ENCODE peak calls at places on chromosomes 12 and 14, in six cellular contexts. One of them, this sample, is unnamed.

GRCh38 chr14:30227871-30228270 is 300.2 kb upstream of the PRKD1 start:
- DNase-seq in GM10248: no peak
- DNase-seq in substantia nigra: no peak
- DNase-seq in stimulated activated CD4-positive, alpha-beta T cell treated with anti-CD3 and anti-CD28 coated beads, Interleukin-4, amount 100 ng/mL, for 1 hour: no peak
- DNase-seq in HFF-Myc: peak; percentile 37
- DNase-seq in GM20000: no peak
- DNase-seq in this sample: no peak

GRCh38 chr12:127149226-127149964 is 1117.6 kb upstream of the TMEM132C start:
- DNase-seq in substantia nigra: no peak
- DNase-seq in stimulated activated CD4-positive, alpha-beta T cell treated with anti-CD3 and anti-CD28 coated beads, Interleukin-4, amount 100 ng/mL, for 1 hour: no peak
- DNase-seq in GM20000: no peak
- DNase-seq in GM10248: no peak
- DNase-seq in HFF-Myc: no peak
- DNase-seq in this sample: no peak

GRCh38 chr12:110222027-110222426 is 59.0 kb upstream of the ATP2A2 start:
- DNase-seq in GM10248: no peak
- DNase-seq in stimulated activated CD4-positive, alpha-beta T cell treated with anti-CD3 and anti-CD28 coated beads, Interleukin-4, amount 100 ng/mL, for 1 hour: no peak
- DNase-seq in HFF-Myc: no peak
- DNase-seq in substantia nigra: no peak
- DNase-seq in GM20000: no peak
- DNase-seq in this sample: no peak

GRCh38 chr12:19683178-19683927 is 244.1 kb downstream of the AEBP2 start:
- DNase-seq in GM20000: no peak
- DNase-seq in substantia nigra: no peak
- DNase-seq in stimulated activated CD4-positive, alpha-beta T cell treated with anti-CD3 and anti-CD28 coated beads, Interleukin-4, amount 100 ng/mL, for 1 hour: no peak
- DNase-seq in GM10248: no peak
- DNase-seq in HFF-Myc: peak; percentile 50
- DNase-seq in this sample: no peak

GRCh38 chr12:98456583-98457573 is 58.5 kb upstream of the TMPO start:
- DNase-seq in GM10248: peak; percentile 47
- DNase-seq in stimulated activated CD4-positive, alpha-beta T cell treated with anti-CD3 and anti-CD28 coated beads, Interleukin-4, amount 100 ng/mL, for 1 hour: peak; percentile 22
- DNase-seq in HFF-Myc: no peak
- DNase-seq in substantia nigra: peak; percentile 11
- DNase-seq in GM20000: peak; percentile 47
- DNase-seq in this sample: peak; percentile 50

GRCh38 chr12:102095677-102096263 is 24.1 kb downstream of the NUP37 start:
- DNase-seq in GM10248: no peak
- DNase-seq in stimulated activated CD4-positive, alpha-beta T cell treated with anti-CD3 and anti-CD28 coated beads, Interleukin-4, amount 100 ng/mL, for 1 hour: no peak
- DNase-seq in substantia nigra: no peak
- DNase-seq in GM20000: peak; percentile 21
- DNase-seq in HFF-Myc: no peak
- DNase-seq in this sample: no peak

GRCh38 chr12:110791589-110791988 is 48.9 kb upstream of the PPP1CC start:
- DNase-seq in HFF-Myc: no peak
- DNase-seq in GM10248: no peak
- DNase-seq in substantia nigra: no peak
- DNase-seq in GM20000: no peak
- DNase-seq in stimulated activated CD4-positive, alpha-beta T cell treated with anti-CD3 and anti-CD28 coated beads, Interleukin-4, amount 100 ng/mL, for 1 hour: no peak
- DNase-seq in this sample: no peak

GRCh38 chr14:89284368-89285058 is 132.5 kb downstream of the FOXN3 start:
- DNase-seq in substantia nigra: no peak
- DNase-seq in GM10248: no peak
- DNase-seq in GM20000: no peak
- DNase-seq in stimulated activated CD4-positive, alpha-beta T cell treated with anti-CD3 and anti-CD28 coated beads, Interleukin-4, amount 100 ng/mL, for 1 hour: no peak
- DNase-seq in HFF-Myc: no peak
- DNase-seq in this sample: no peak

GRCh38 chr12:75129275-75129674 is 80.4 kb downstream of the KCNC2 start:
- DNase-seq in HFF-Myc: no peak
- DNase-seq in GM10248: no peak
- DNase-seq in substantia nigra: no peak
- DNase-seq in GM20000: no peak
- DNase-seq in stimulated activated CD4-positive, alpha-beta T cell treated with anti-CD3 and anti-CD28 coated beads, Interleukin-4, amount 100 ng/mL, for 1 hour: no peak
- DNase-seq in this sample: no peak

GRCh38 chr12:122590990-122591389 is 63.9 kb downstream of the KNTC1 start:
- DNase-seq in substantia nigra: no peak
- DNase-seq in GM10248: no peak
- DNase-seq in GM20000: no peak
- DNase-seq in HFF-Myc: no peak
- DNase-seq in stimulated activated CD4-positive, alpha-beta T cell treated with anti-CD3 and anti-CD28 coated beads, Interleukin-4, amount 100 ng/mL, for 1 hour: no peak
- DNase-seq in this sample: no peak

GRCh38 chr14:60655898-60656754 is 6.8 kb upstream of the SIX1 start:
- DNase-seq in GM10248: no peak
- DNase-seq in HFF-Myc: no peak
- DNase-seq in substantia nigra: no peak
- DNase-seq in GM20000: peak; percentile 31
- DNase-seq in stimulated activated CD4-positive, alpha-beta T cell treated with anti-CD3 and anti-CD28 coated beads, Interleukin-4, amount 100 ng/mL, for 1 hour: no peak
- DNase-seq in this sample: no peak

GRCh38 chr14:22556021-22556989 is 32.7 kb downstream of the DAD1 start:
- DNase-seq in GM20000: peak; percentile 89
- DNase-seq in substantia nigra: no peak
- DNase-seq in HFF-Myc: no peak
- DNase-seq in GM10248: peak; percentile 88
- DNase-seq in stimulated activated CD4-positive, alpha-beta T cell treated with anti-CD3 and anti-CD28 coated beads, Interleukin-4, amount 100 ng/mL, for 1 hour: peak; percentile 90
- DNase-seq in this sample: peak; percentile 97

GRCh38 chr14:90344920-90345557 is 13.3 kb upstream of the NRDE2 start:
- DNase-seq in HFF-Myc: no peak
- DNase-seq in stimulated activated CD4-positive, alpha-beta T cell treated with anti-CD3 and anti-CD28 coated beads, Interleukin-4, amount 100 ng/mL, for 1 hour: no peak
- DNase-seq in substantia nigra: no peak
- DNase-seq in GM10248: no peak
- DNase-seq in GM20000: no peak
- DNase-seq in this sample: no peak

GRCh38 chr12:8692573-8692972 is 5.2 kb upstream of the RIMKLB start:
- DNase-seq in substantia nigra: peak; percentile 28
- DNase-seq in GM10248: no peak
- DNase-seq in HFF-Myc: no peak
- DNase-seq in stimulated activated CD4-positive, alpha-beta T cell treated with anti-CD3 and anti-CD28 coated beads, Interleukin-4, amount 100 ng/mL, for 1 hour: no peak
- DNase-seq in GM20000: peak; percentile 50
- DNase-seq in this sample: no peak

GRCh38 chr12:85076688-85077430 is 40.7 kb downstream of the LRRIQ1 start:
- DNase-seq in substantia nigra: no peak
- DNase-seq in GM20000: peak; percentile 25
- DNase-seq in HFF-Myc: peak; percentile 52
- DNase-seq in stimulated activated CD4-positive, alpha-beta T cell treated with anti-CD3 and anti-CD28 coated beads, Interleukin-4, amount 100 ng/mL, for 1 hour: no peak
- DNase-seq in GM10248: peak; percentile 12
- DNase-seq in this sample: no peak

GRCh38 chr12:27057543-27057942 is 24.8 kb downstream of the C12orf71 start:
- DNase-seq in stimulated activated CD4-positive, alpha-beta T cell treated with anti-CD3 and anti-CD28 coated beads, Interleukin-4, amount 100 ng/mL, for 1 hour: no peak
- DNase-seq in HFF-Myc: no peak
- DNase-seq in substantia nigra: no peak
- DNase-seq in GM10248: no peak
- DNase-seq in GM20000: no peak
- DNase-seq in this sample: no peak